ENCODE peak calls at places on chromosome 14, in seven cellular contexts. I is tibial artery, U is fibroblast of the aortic adventitia, N is HFFc6, A is ovary, S is spleen, G is NB4. R is an unnamed sample.
A peak's percentile ranks its signal among the peaks of the same experiment; 100 is the strongest.

GRCh38 chr14:90308561-90308960 is 23.2 kb downstream of the NRDE2 start:
- DNase-seq in I (no peak), U (no peak), N (no peak), A (no peak), S (no peak), G (no peak), R (no peak)

GRCh38 chr14:50792634-50793068 is 38.3 kb downstream of the NIN start:
- DNase-seq in I (no peak), U (no peak), N (no peak), A (no peak), S (no peak), G (no peak), R (no peak)

GRCh38 chr14:20499108-20499507 is 6.2 kb upstream of the RNASE10 start:
- DNase-seq in I (no peak), U (no peak), N (no peak), A (no peak), S (no peak), G (peak; percentile 86), R (no peak)

GRCh38 chr14:75548544-75548943 is 26.3 kb downstream of the BATF start:
- DNase-seq in I (no peak), U (peak; percentile 47), N (peak; percentile 28), A (no peak), S (no peak), G (no peak), R (no peak)

GRCh38 chr14:62696261-62696968 is 348.8 kb downstream of the KCNH5 start:
- DNase-seq in I (no peak), U (no peak), N (no peak), A (no peak), S (no peak), G (no peak), R (no peak)

GRCh38 chr14:34722723-34723545 is 8.5 kb upstream of the CFL2 start:
- DNase-seq in I (no peak), U (peak; percentile 78), N (peak; percentile 37), A (peak; percentile 31), S (no peak), G (peak; percentile 60), R (no peak)

GRCh38 chr14:28294834-28295440 is 471.6 kb upstream of the FOXG1 start:
- DNase-seq in I (no peak), U (peak; percentile 45), N (no peak), A (no peak), S (no peak), G (peak; percentile 75), R (no peak)

GRCh38 chr14:56125772-56126411 is 7.7 kb downstream of the PELI2 start:
- DNase-seq in I (no peak), U (no peak), N (no peak), A (no peak), S (no peak), G (no peak), R (no peak)

GRCh38 chr14:101704140-101704539 is 57.4 kb upstream of the PPP2R5C start:
- DNase-seq in I (no peak), U (no peak), N (no peak), A (no peak), S (no peak), G (no peak), R (no peak)

GRCh38 chr14:97180304-97181200 is 383.4 kb downstream of the VRK1 start:
- DNase-seq in I (no peak), U (no peak), N (peak; percentile 65), A (no peak), S (no peak), G (peak; percentile 75), R (no peak)

GRCh38 chr14:69332782-69333395 is 65.2 kb downstream of the ERH start:
- DNase-seq in I (no peak), U (no peak), N (no peak), A (no peak), S (peak; percentile 61), G (no peak), R (no peak)

GRCh38 chr14:92747701-92748258 is 647 bp downstream of the LGMN start:
- DNase-seq in I (no peak), U (peak; percentile 32), N (peak; percentile 8), A (peak; percentile 11), S (no peak), G (no peak), R (no peak)

GRCh38 chr14:58912287-58912686 is 274.5 kb downstream of the DACT1 start:
- DNase-seq in I (no peak), U (no peak), N (no peak), A (no peak), S (no peak), G (no peak), R (no peak)

GRCh38 chr14:28772613-28773012 is 6.0 kb downstream of the FOXG1 start:
- DNase-seq in I (no peak), U (no peak), N (no peak), A (no peak), S (no peak), G (no peak), R (no peak)

DNA sequence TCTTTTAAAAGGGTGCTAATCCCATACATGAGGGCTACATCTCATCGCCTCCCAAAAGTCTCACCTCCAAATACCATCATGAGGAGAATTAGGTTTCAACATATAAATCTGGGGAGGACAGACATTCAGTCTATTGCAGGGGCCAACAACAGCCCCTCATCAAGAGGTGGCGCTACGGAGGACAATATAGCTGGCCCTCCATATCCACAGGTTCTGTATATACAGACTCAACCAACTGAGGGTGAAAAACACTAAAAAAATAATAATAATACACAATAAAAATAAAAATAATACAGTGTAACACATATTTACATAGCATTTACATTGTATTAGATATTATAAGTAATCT is 19.1 kb upstream of the PCNX1 start:
- DNase-seq in I (no peak), U (no peak), N (no peak), A (no peak), S (no peak), G (peak; percentile 46), R (no peak)
- TF ChIP-seq CTCF in I (no peak), U (no peak), N (peak; percentile 21), A (no peak), S (no peak), G (peak; percentile 29), R (no peak)

DNA sequence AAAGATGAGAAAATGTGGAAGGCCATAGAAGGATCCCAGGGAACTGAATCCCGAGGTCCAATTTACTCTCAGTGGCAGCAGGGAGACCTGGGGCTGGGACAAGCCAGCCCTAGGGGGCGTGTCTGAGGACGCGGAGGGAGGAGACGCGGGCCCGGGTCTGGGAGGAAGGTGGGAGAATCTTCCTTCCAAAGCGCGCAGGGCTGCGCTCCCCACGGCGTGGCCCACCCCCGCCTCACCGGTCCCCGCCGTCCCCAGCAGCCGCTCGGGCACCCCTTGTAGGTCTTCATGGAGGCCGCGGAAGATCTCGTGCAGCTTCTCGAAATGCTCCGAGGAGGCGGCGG is 323 bp downstream of the VTI1B start:
- DNase-seq in I (peak; percentile 83), U (peak; percentile 30), N (peak; percentile 54), A (peak; percentile 45), S (peak; percentile 93), G (peak; percentile 80), R (peak; percentile 36)
- TF ChIP-seq CTCF in I (peak; percentile 6), U (peak; percentile 26), N (peak; percentile 63), A (no peak), S (no peak), G (peak; percentile 4), R (no peak)

DNA sequence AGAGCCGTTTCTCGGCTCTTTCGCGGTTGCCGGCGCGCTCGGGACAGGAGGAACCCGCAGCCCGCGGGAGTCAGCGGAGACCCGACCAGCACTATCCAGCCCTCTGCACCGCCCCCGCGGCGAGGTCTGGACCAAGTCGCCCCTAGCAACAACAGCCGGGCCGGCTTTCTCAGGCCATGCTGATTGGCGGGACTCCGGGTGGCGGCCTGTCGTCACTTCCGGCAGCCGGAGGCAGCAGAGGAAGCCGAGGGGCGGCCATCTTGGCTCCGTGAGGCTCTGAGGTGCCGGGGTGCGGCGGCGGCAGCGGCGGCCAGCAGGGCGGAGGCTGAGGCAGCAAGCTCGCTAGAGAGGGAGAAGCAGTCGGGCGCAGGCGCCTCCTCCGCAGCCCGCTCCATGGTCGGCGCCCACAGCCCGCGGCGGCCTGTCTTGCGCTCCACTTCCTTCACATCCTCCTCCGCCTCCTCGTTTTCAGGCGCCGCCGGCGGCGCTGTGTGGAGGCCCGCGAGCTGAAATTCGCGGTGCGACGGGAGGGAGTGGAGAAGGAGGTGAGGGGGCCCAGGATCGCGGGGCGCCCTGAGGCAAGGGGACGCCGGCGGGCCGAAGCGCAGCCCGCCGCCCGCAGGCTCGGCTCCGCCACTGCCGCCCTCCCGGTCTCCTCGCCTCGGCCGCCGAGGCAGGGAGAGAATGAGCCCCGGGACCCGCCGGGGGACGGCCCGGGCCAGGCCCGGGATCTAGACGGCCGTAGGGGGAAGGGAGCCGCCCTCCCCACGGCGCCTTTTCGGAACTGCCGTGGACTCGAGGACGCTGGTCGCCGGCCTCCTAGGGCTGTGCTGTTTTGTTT is at the start of gene MARK3:
- DNase-seq in I (peak; percentile 98), U (peak; percentile 95), N (peak; percentile 98), A (peak; percentile 97), S (peak; percentile 99), G (peak; percentile 98), R (peak; percentile 93)
- TF ChIP-seq CTCF in I (peak; percentile 16), U (no peak), N (peak; percentile 65), A (no peak), S (no peak), G (peak; percentile 9), R (no peak)

GRCh38 chr14:99576761-99577705 is 27.0 kb downstream of the CCDC85C start:
- DNase-seq in I (no peak), U (no peak), N (no peak), A (peak; percentile 60), S (no peak), G (no peak), R (no peak)

GRCh38 chr14:99573436-99574098 is 30.4 kb downstream of the CCDC85C start:
- DNase-seq in I (no peak), U (no peak), N (no peak), A (no peak), S (no peak), G (no peak), R (no peak)

GRCh38 chr14:99574099-99574880 is 29.7 kb downstream of the CCDC85C start:
- DNase-seq in I (no peak), U (peak; percentile 92), N (peak; percentile 66), A (peak; percentile 87), S (no peak), G (no peak), R (no peak)

GRCh38 chr14:99576304-99576703 is 27.7 kb downstream of the CCDC85C start:
- DNase-seq in I (no peak), U (no peak), N (no peak), A (no peak), S (no peak), G (no peak), R (no peak)

DNA sequence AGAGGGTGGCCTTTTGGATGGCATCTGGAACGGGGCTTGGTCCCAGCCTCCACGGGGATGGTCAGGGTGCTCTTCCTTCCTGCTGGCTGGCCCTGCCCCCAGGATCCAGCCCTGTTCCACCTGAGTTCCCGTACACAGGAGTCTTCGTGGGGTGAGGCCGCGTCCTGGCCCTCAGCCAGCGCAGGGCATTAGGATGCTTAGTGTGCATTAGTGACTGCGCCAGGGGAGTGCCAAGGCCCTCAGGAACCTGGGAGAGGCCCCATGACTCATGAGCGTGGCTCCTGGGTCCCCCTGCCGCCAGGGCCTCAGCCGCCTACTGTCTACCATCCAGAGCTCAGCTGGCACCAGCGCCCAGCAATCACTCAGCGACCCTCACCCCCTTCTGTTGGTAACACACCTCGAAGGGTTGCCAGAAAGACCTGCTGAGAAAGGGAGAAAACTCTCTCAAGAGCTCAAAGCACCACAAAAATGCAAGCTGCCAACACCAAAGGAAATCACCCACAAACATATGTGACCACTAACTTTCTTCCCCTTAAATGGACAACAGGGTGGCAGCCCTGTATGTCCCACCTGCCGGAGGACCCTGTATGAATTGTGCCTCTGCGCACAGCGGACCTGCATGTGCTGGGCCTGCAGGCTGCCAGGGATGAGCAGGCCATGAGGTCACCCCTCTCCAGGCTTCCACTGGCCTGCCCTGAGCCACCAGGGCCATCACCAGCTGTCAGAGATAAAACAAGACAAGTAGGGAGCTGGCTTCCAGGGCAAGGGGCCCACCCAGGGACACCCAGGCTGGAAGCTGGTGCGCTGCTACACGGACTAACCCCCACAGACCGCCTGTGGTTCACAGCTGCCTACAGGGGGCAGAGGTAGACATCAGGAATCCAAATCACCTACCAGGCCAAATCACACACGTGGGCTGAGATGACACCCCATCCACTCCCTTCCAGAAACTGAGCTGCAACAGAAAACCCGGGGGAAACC is 28.7 kb downstream of the CCDC85C start:
- DNase-seq in I (no peak), U (peak; percentile 19), N (peak; percentile 19), A (peak; percentile 38), S (no peak), G (peak; percentile 25), R (no peak)
- TF ChIP-seq CTCF in I (no peak), U (peak; percentile 22), N (peak; percentile 58), A (no peak), S (no peak), G (peak; percentile 20), R (no peak)

R was measured in omental fat pad.